ENCODE peak calls at places on chromosome 15, in eight cellular contexts. D is islet precursor cell; Z is activated T-helper 9 cell treated with anti-CD3 and anti-CD28 coated beads, Interleukin-2, amount 50 U/mL, for 16 hours; J is substantia nigra; N is stimulated activated CD4-positive, alpha-beta T cell treated with anti-CD3 and anti-CD28 coated beads, TNF-alpha, amount 100 ng/mL, for 1 hour; T is OCI-M1; G is GM13976; F is activated T-cell treated with anti-CD3 and anti-CD28 coated beads for 1 hour. V is an unnamed sample.
A peak's percentile ranks its signal among the peaks of the same experiment; 100 is the strongest.

GRCh38 chr15:91890614-91891013 is 37.1 kb downstream of the SLCO3A1 start:
- DNase-seq in D (peak; percentile 92), Z (no peak), J (no peak), N (no peak), T (no peak), G (no peak), F (no peak), V (no peak)

GRCh38 chr15:65400760-65401606 is 21.8 kb downstream of the IGDCC4 start:
- DNase-seq in D (peak; percentile 92), Z (peak; percentile 20), J (peak; percentile 40), N (no peak), T (peak; percentile 83), G (peak; percentile 89), F (peak; percentile 25), V (peak; percentile 34)

GRCh38 chr15:73564255-73564654 is 68.9 kb downstream of the NPTN start:
- DNase-seq in D (peak; percentile 66), Z (no peak), J (no peak), N (no peak), T (peak; percentile 92), G (no peak), F (no peak), V (no peak)

GRCh38 chr15:65336767-65337435 is 32.4 kb downstream of the RNU5B-1 start:
- DNase-seq in D (no peak), Z (no peak), J (no peak), N (no peak), T (no peak), G (no peak), F (no peak), V (no peak)

GRCh38 chr15:25247418-25248030 is 191.3 kb downstream of the UBE3A start:
- DNase-seq in D (no peak), Z (no peak), J (no peak), N (no peak), T (no peak), G (no peak), F (no peak), V (no peak)

GRCh38 chr15:66071621-66072295 is 181.8 kb downstream of the MEGF11 start:
- DNase-seq in D (peak; percentile 62), Z (no peak), J (no peak), N (no peak), T (no peak), G (no peak), F (no peak), V (no peak)

GRCh38 chr15:64251658-64252057 is 88.8 kb upstream of the PPIB start:
- DNase-seq in D (no peak), Z (no peak), J (no peak), N (no peak), T (no peak), G (no peak), F (no peak), V (no peak)

GRCh38 chr15:101611580-101612299 is 40.4 kb downstream of the TM2D3 start:
- DNase-seq in D (no peak), Z (no peak), J (no peak), N (no peak), T (no peak), G (no peak), F (no peak), V (no peak)

GRCh38 chr15:99564221-99565030 is 1.4 kb upstream of the MEF2A start:
- DNase-seq in D (peak; percentile 61), Z (no peak), J (no peak), N (no peak), T (peak; percentile 45), G (peak; percentile 55), F (no peak), V (no peak)

GRCh38 chr15:70741107-70741511 is 22.2 kb downstream of the UACA start:
- DNase-seq in D (no peak), Z (no peak), J (no peak), N (no peak), T (peak; percentile 69), G (no peak), F (no peak), V (no peak)

GRCh38 chr15:85443593-85444328 is 63.4 kb downstream of the AKAP13 start:
- DNase-seq in D (peak; percentile 67), Z (no peak), J (no peak), N (no peak), T (peak; percentile 9), G (no peak), F (no peak), V (peak; percentile 9)

GRCh38 chr15:63362196-63362595 is 19.4 kb downstream of the CA12 start:
- DNase-seq in D (no peak), Z (no peak), J (no peak), N (no peak), T (peak; percentile 56), G (no peak), F (no peak), V (no peak)

GRCh38 chr15:75713338-75713895 is 769 bp upstream of the CSPG4 start:
- DNase-seq in D (no peak), Z (no peak), J (no peak), N (no peak), T (no peak), G (no peak), F (no peak), V (no peak)

GRCh38 chr15:34855397-34855796 is 60.0 kb upstream of the ACTC1 start:
- DNase-seq in D (no peak), Z (no peak), J (no peak), N (no peak), T (peak; percentile 15), G (no peak), F (no peak), V (no peak)

GRCh38 chr15:40151499-40151898 is 9.4 kb upstream of the BUB1B start:
- DNase-seq in D (no peak), Z (no peak), J (no peak), N (no peak), T (no peak), G (no peak), F (no peak), V (no peak)

GRCh38 chr15:32851619-32852416 is 134.0 kb downstream of the GREM1 start:
- DNase-seq in D (no peak), Z (no peak), J (no peak), N (no peak), T (no peak), G (no peak), F (no peak), V (no peak)

GRCh38 chr15:25136119-25136518 is 181.3 kb downstream of the SNRPN start:
- DNase-seq in D (no peak), Z (no peak), J (no peak), N (no peak), T (peak; percentile 32), G (no peak), F (no peak), V (no peak)

GRCh38 chr15:39188930-39189329 is 391.9 kb upstream of the THBS1 start:
- DNase-seq in D (no peak), Z (no peak), J (no peak), N (no peak), T (no peak), G (no peak), F (no peak), V (no peak)

GRCh38 chr15:52179278-52180195 is 11.7 kb downstream of the GNB5 start:
- DNase-seq in D (peak; percentile 90), Z (peak; percentile 79), J (peak; percentile 53), N (peak; percentile 64), T (peak; percentile 4), G (peak; percentile 93), F (peak; percentile 81), V (peak; percentile 20)

GRCh38 chr15:26179906-26180305 is 316.8 kb upstream of the ATP10A start:
- DNase-seq in D (peak; percentile 83), Z (no peak), J (no peak), N (no peak), T (no peak), G (no peak), F (no peak), V (peak; percentile 1)

GRCh38 chr15:72782993-72783562 is 480 bp downstream of the ADPGK start:
- DNase-seq in D (no peak), Z (no peak), J (peak; percentile 76), N (no peak), T (peak; percentile 88), G (peak; percentile 62), F (no peak), V (no peak)

GRCh38 chr15:94105760-94106159 is 125.6 kb upstream of the MCTP2 start:
- DNase-seq in D (peak; percentile 57), Z (no peak), J (no peak), N (no peak), T (no peak), G (no peak), F (no peak), V (no peak)

GRCh38 chr15:52085289-52085688 is 27.3 kb downstream of the BCL2L10 start:
- DNase-seq in D (no peak), Z (no peak), J (no peak), N (no peak), T (no peak), G (no peak), F (no peak), V (no peak)

GRCh38 chr15:99085413-99086326 is 19.2 kb upstream of the SYNM start:
- DNase-seq in D (peak; percentile 21), Z (no peak), J (no peak), N (no peak), T (no peak), G (no peak), F (no peak), V (no peak)

GRCh38 chr15:79929412-79929811 is 32.6 kb upstream of the MTHFS start:
- DNase-seq in D (no peak), Z (no peak), J (no peak), N (no peak), T (no peak), G (no peak), F (no peak), V (no peak)

GRCh38 chr15:45134682-45135604 is 5.1 kb downstream of the DUOX1 start:
- DNase-seq in D (peak; percentile 69), Z (no peak), J (peak; percentile 8), N (no peak), T (no peak), G (no peak), F (no peak), V (no peak)

GRCh38 chr15:39270976-39271375 is 309.9 kb upstream of the THBS1 start:
- DNase-seq in D (peak; percentile 65), Z (no peak), J (no peak), N (no peak), T (no peak), G (no peak), F (no peak), V (no peak)

GRCh38 chr15:100842756-100843730 is 36.6 kb upstream of the ALDH1A3 start:
- DNase-seq in D (peak; percentile 92), Z (no peak), J (no peak), N (no peak), T (peak; percentile 23), G (no peak), F (no peak), V (no peak)

GRCh38 chr15:70876011-70876410 is 16.2 kb downstream of the THAP10 start:
- DNase-seq in D (no peak), Z (no peak), J (no peak), N (no peak), T (no peak), G (no peak), F (no peak), V (no peak)

GRCh38 chr15:63504979-63505841 is 817 bp downstream of the USP3 start:
- DNase-seq in D (peak; percentile 75), Z (peak; percentile 25), J (peak; percentile 39), N (no peak), T (peak; percentile 80), G (no peak), F (no peak), V (peak; percentile 28)

GRCh38 chr15:65954289-65954741 is 85.0 kb downstream of the RAB11A start:
- DNase-seq in D (peak; percentile 99), Z (no peak), J (no peak), N (no peak), T (no peak), G (no peak), F (no peak), V (no peak)

GRCh38 chr15:48507416-48508065 is 138.0 kb downstream of the FBN1 start:
- DNase-seq in D (peak; percentile 64), Z (no peak), J (no peak), N (no peak), T (peak; percentile 85), G (peak; percentile 42), F (no peak), V (peak; percentile 3)

GRCh38 chr15:65690778-65691177 is 69.0 kb downstream of the SLC24A1 start:
- DNase-seq in D (no peak), Z (no peak), J (no peak), N (no peak), T (no peak), G (no peak), F (no peak), V (no peak)

GRCh38 chr15:57542505-57542817 is 49.2 kb upstream of the MYZAP start:
- DNase-seq in D (no peak), Z (no peak), J (no peak), N (no peak), T (no peak), G (no peak), F (no peak), V (no peak)